ENCODE peak calls at places on chromosome 1, in eight cellular contexts. Y is small intestine; D is activated CD4-positive, alpha-beta T cell treated with anti-CD3 and anti-CD28 coated beads, Interleukin-2, amount 50 U/mL, for 1 hour; T is PC-9; S is RCC 7860; F is ELR; K is lower lobe of right lung; E is NCI-H1436 treated with DMSO at 0.1 percent for 48 hours. R is an unnamed sample.

GRCh38 chr1:202143768-202144509 is 598 bp downstream of the ARL8A start:
- DNase-seq in T (no peak), D (no peak), F (peak), K (peak), Y (peak), S (no peak), E (no peak), R (peak)

GRCh38 chr1:116127848-116128540 is 16.8 kb downstream of the MAB21L3 start:
- DNase-seq in Y (no peak), S (no peak), K (no peak), E (no peak), D (no peak), F (no peak), T (no peak), R (peak)

GRCh38 chr1:22976461-22977243 is 4.0 kb upstream of the LACTBL1 start:
- DNase-seq in E (peak), F (peak), Y (peak), D (peak), T (peak), K (peak), S (peak), R (peak)

GRCh38 chr1:239739919-239740318 is 351.8 kb upstream of the FMN2 start:
- DNase-seq in S (no peak), F (no peak), D (no peak), K (no peak), Y (no peak), E (no peak), T (no peak), R (no peak)

GRCh38 chr1:39617488-39618049 is 21.9 kb downstream of the HEYL start:
- DNase-seq in S (no peak), Y (no peak), K (no peak), F (no peak), T (no peak), D (no peak), E (no peak), R (no peak)

GRCh38 chr1:207309775-207310273 is 11.7 kb upstream of the CD55 start:
- DNase-seq in Y (peak), D (no peak), E (no peak), T (peak), F (peak), K (no peak), S (peak), R (no peak)

GRCh38 chr1:31768939-31769704 is 5.0 kb upstream of the ADGRB2 start:
- DNase-seq in F (no peak), Y (no peak), D (no peak), E (no peak), T (no peak), K (no peak), S (no peak), R (no peak)

GRCh38 chr1:186531561-186532165 is 70.7 kb upstream of the PDC start:
- DNase-seq in T (no peak), S (no peak), Y (no peak), K (no peak), F (peak), D (no peak), E (no peak), R (no peak)

GRCh38 chr1:235075121-235075954 is 53.3 kb downstream of the TOMM20 start:
- DNase-seq in F (peak), D (peak), Y (peak), T (peak), E (no peak), S (peak), K (peak), R (no peak)

GRCh38 chr1:204869097-204869496 is 1.6 kb upstream of the NFASC start:
- DNase-seq in D (no peak), S (no peak), E (no peak), Y (no peak), T (no peak), F (no peak), K (no peak), R (no peak)

GRCh38 chr1:40977721-40978120 is 1.8 kb upstream of the CTPS1 start:
- DNase-seq in E (no peak), F (peak), Y (no peak), K (no peak), D (no peak), S (no peak), T (peak), R (no peak)

GRCh38 chr1:34695580-34695979 is 59.3 kb upstream of the GJB5 start:
- DNase-seq in F (no peak), K (no peak), Y (no peak), S (no peak), E (no peak), T (no peak), D (no peak), R (peak)

GRCh38 chr1:114509596-114510234 is 1.3 kb downstream of the TRIM33 start:
- DNase-seq in K (no peak), D (no peak), T (no peak), E (no peak), S (no peak), F (peak), Y (peak), R (no peak)

GRCh38 chr1:236455242-236455641 is 61.2 kb downstream of the EDARADD start:
- DNase-seq in F (no peak), T (no peak), E (no peak), K (no peak), S (no peak), Y (no peak), D (no peak), R (no peak)

GRCh38 chr1:19799877-19800804 is at the start of gene TMCO4:
- DNase-seq in S (peak), F (peak), Y (peak), E (no peak), D (peak), T (peak), K (peak), R (peak)

GRCh38 chr1:180632326-180633088 is 685 bp downstream of the XPR1 start:
- DNase-seq in T (no peak), E (no peak), Y (peak), D (peak), K (peak), F (peak), S (no peak), R (peak)

GRCh38 chr1:112496290-112496689 is 12.5 kb upstream of the WNT2B start:
- DNase-seq in S (no peak), D (no peak), E (no peak), K (no peak), F (peak), Y (no peak), T (no peak), R (no peak)

GRCh38 chr1:37776946-37777516 is 12.1 kb upstream of the EPHA10 start:
- DNase-seq in Y (no peak), S (no peak), E (no peak), D (no peak), K (no peak), T (no peak), F (no peak), R (no peak)

GRCh38 chr1:21099034-21099868 is 77.4 kb downstream of the EIF4G3 start:
- DNase-seq in T (no peak), Y (no peak), S (peak), K (no peak), F (peak), E (no peak), D (no peak), R (no peak)

GRCh38 chr1:10080523-10080922 is 47.8 kb downstream of the UBE4B start:
- DNase-seq in K (no peak), T (no peak), S (no peak), D (no peak), Y (no peak), F (no peak), E (no peak), R (no peak)

GRCh38 chr1:52674497-52675384 is 23.4 kb downstream of the COA7 start:
- DNase-seq in E (no peak), Y (no peak), F (peak), T (peak), S (peak), D (no peak), K (no peak), R (no peak)

GRCh38 chr1:56287736-56288135 is 291.6 kb downstream of the PLPP3 start:
- DNase-seq in D (no peak), K (no peak), E (no peak), Y (no peak), T (no peak), S (no peak), F (no peak), R (no peak)

GRCh38 chr1:38308780-38309179 is 262.2 kb upstream of the POU3F1 start:
- DNase-seq in Y (no peak), E (no peak), K (no peak), F (peak), S (no peak), D (no peak), T (no peak), R (peak)

GRCh38 chr1:36576118-36576517 is 93.4 kb upstream of the CSF3R start:
- DNase-seq in K (peak), D (peak), S (no peak), T (peak), E (no peak), Y (peak), F (peak), R (peak)

GRCh38 chr1:12617901-12618660 is at the start of gene DHRS3:
- DNase-seq in T (peak), S (no peak), E (peak), F (peak), D (peak), Y (peak), K (peak), R (peak)

GRCh38 chr1:201491896-201492511 is 14.9 kb downstream of the CSRP1 start:
- DNase-seq in K (no peak), D (no peak), E (no peak), T (no peak), Y (no peak), S (no peak), F (no peak), R (no peak)